ENCODE peak calls at places on chromosomes 7 and 10, in four cellular contexts. S is GM12878, G is A549, X is K562. O is an unnamed sample.

GRCh38 chr7:130362251-130362650 is 17.6 kb downstream of the CPA5 start:
- DNase-seq in S (no peak), G (no peak), X (no peak), O (no peak)

GRCh38 chr10:43136995-43137700 is 1.1 kb upstream of the CSGALNACT2 start:
- DNase-seq in S (no peak), X (no peak), G (no peak), O (peak)

GRCh38 chr7:111509298-111509697 is 53.0 kb downstream of the IMMP2L start:
- DNase-seq in G (no peak), S (no peak), X (no peak), O (no peak)

GRCh38 chr10:92712016-92712889 is 22.5 kb downstream of the HHEX start:
- DNase-seq in X (no peak), G (no peak), S (peak), O (peak)

GRCh38 chr10:51156913-51157312 is 82.6 kb downstream of the PRKG1 start:
- DNase-seq in S (no peak), X (no peak), G (no peak), O (peak)

GRCh38 chr10:71998119-71998839 is 34.1 kb downstream of the CHST3 start:
- DNase-seq in G (no peak), S (no peak), X (no peak), O (no peak)

GRCh38 chr10:113027574-113028392 is 77.7 kb downstream of the TCF7L2 start:
- DNase-seq in S (no peak), X (no peak), G (no peak), O (no peak)

GRCh38 chr10:92693534-92693893 is 3.8 kb downstream of the HHEX start:
- DNase-seq in G (no peak), S (no peak), X (no peak), O (no peak)

GRCh38 chr7:94348142-94348541 is 46.6 kb upstream of the COL1A2 start:
- DNase-seq in S (no peak), G (no peak), X (no peak), O (peak)

GRCh38 chr7:152180587-152180986 is 155.1 kb downstream of the GALNT11 start:
- DNase-seq in S (no peak), G (no peak), X (peak), O (no peak)

GRCh38 chr10:67670401-67670800 is 25.6 kb downstream of the CTNNA3 start:
- DNase-seq in G (no peak), X (no peak), S (no peak), O (peak)

GRCh38 chr10:116026315-116026714 is 246.7 kb downstream of the GFRA1 start:
- DNase-seq in X (no peak), S (no peak), G (peak), O (no peak)

GRCh38 chr10:84603971-84604370 is 275.6 kb downstream of the CCSER2 start:
- DNase-seq in X (no peak), G (no peak), S (no peak), O (no peak)

GRCh38 chr7:2607122-2607912 is 24.5 kb upstream of the TTYH3 start:
- DNase-seq in X (no peak), S (no peak), G (no peak), O (no peak)

GRCh38 chr10:101558671-101559595 is 29.1 kb downstream of the POLL start:
- DNase-seq in X (no peak), S (no peak), G (no peak), O (no peak)

GRCh38 chr10:51876979-51877378 is 177.6 kb upstream of the CSTF2T start:
- DNase-seq in S (no peak), G (no peak), X (no peak), O (no peak)

GRCh38 chr10:4434105-4434504 is 391.9 kb upstream of the AKR1E2 start:
- DNase-seq in X (no peak), G (no peak), S (no peak), O (no peak)

GRCh38 chr10:43751646-43752045 is 103.0 kb upstream of the ZNF32 start:
- DNase-seq in G (no peak), S (no peak), X (no peak), O (no peak)

GRCh38 chr10:63466168-63466935 is 575 bp upstream of the JMJD1C start:
- DNase-seq in G (peak), X (peak), S (no peak), O (peak)

GRCh38 chr10:119567978-119568377 is 25.5 kb upstream of the RGS10 start:
- DNase-seq in S (no peak), X (no peak), G (no peak), O (no peak)

GRCh38 chr10:117663750-117664149 is 121.2 kb downstream of the EMX2 start:
- DNase-seq in G (peak), X (no peak), S (peak), O (peak)

GRCh38 chr10:3476186-3476585 is 303.6 kb upstream of the PITRM1 start:
- DNase-seq in G (no peak), S (no peak), X (no peak), O (no peak)

GRCh38 chr7:106484562-106484961 is 176.4 kb downstream of the CCDC71L start:
- DNase-seq in G (no peak), X (no peak), S (no peak), O (peak)

GRCh38 chr10:100661546-100661945 is 83.8 kb upstream of the PAX2 start:
- DNase-seq in S (no peak), X (no peak), G (no peak), O (no peak)

GRCh38 chr7:31106303-31107105 is 54.4 kb downstream of the ADCYAP1R1 start:
- DNase-seq in S (no peak), X (no peak), G (no peak), O (no peak)

GRCh38 chr10:111243126-111243525 is 166.3 kb downstream of the ADRA2A start:
- DNase-seq in G (no peak), X (no peak), S (no peak), O (no peak)

GRCh38 chr7:4659551-4660286 is 22.4 kb upstream of the FOXK1 start:
- DNase-seq in G (no peak), X (peak), S (no peak), O (no peak)

GRCh38 chr7:27106181-27106905 is 3.9 kb upstream of the HOXA2 start:
- DNase-seq in S (no peak), G (no peak), X (no peak), O (peak)

GRCh38 chr10:22183771-22184466 is 33.9 kb downstream of the EBLN1 start:
- DNase-seq in G (no peak), X (no peak), S (no peak), O (peak)

GRCh38 chr7:89182116-89182515 is 386.6 kb upstream of the TEX47 start:
- DNase-seq in X (no peak), G (no peak), S (no peak), O (no peak)

GRCh38 chr10:89478085-89478738 is 57.2 kb downstream of the SLC16A12 start:
- DNase-seq in X (no peak), G (no peak), S (no peak), O (no peak)

GRCh38 chr7:87375647-87376435 is 30.4 kb downstream of the CROT start:
- DNase-seq in S (no peak), G (no peak), X (no peak), O (peak)

GRCh38 chr7:7177044-7177517 is 5.3 kb upstream of the C1GALT1 start:
- DNase-seq in S (no peak), G (peak), X (no peak), O (peak)

GRCh38 chr10:113111900-113112853 is 162.1 kb downstream of the TCF7L2 start:
- DNase-seq in X (no peak), S (no peak), G (no peak), O (peak)

GRCh38 chr7:1607686-1608085 is 37.9 kb upstream of the PSMG3 start:
- DNase-seq in G (no peak), X (no peak), S (no peak), O (no peak)

GRCh38 chr7:126696639-126697038 is 556.1 kb downstream of the GRM8 start:
- DNase-seq in S (no peak), X (no peak), G (no peak), O (no peak)

GRCh38 chr10:99926925-99927718 is 82.6 kb downstream of the DNMBP start:
- DNase-seq in X (no peak), G (no peak), S (no peak), O (peak)

GRCh38 chr10:123807444-123808035 is 84.1 kb downstream of the CPXM2 start:
- DNase-seq in X (no peak), S (no peak), G (no peak), O (no peak)

GRCh38 chr10:14500172-14500765 is 169.5 kb upstream of the FRMD4A start:
- DNase-seq in G (no peak), X (no peak), S (no peak), O (no peak)

GRCh38 chr7:75772081-75773077 is at the start of gene CCL26:
- DNase-seq in X (peak), S (no peak), G (no peak), O (peak)

GRCh38 chr7:46855851-46856250 is 726.1 kb downstream of the TNS3 start:
- DNase-seq in S (no peak), G (no peak), X (no peak), O (no peak)
- TF ChIP-seq ELK1 in S (no peak), G (no peak), X (no peak), O (no peak)

GRCh38 chr7:51223505-51223904 is 93.1 kb downstream of the COBL start:
- DNase-seq in X (no peak), S (no peak), G (no peak), O (no peak)

GRCh38 chr7:51226916-51227535 is 89.6 kb downstream of the COBL start:
- DNase-seq in X (no peak), G (no peak), S (no peak), O (no peak)

GRCh38 chr7:51226042-51226755 is 90.4 kb downstream of the COBL start:
- DNase-seq in S (no peak), X (no peak), G (no peak), O (no peak)

GRCh38 chr7:51222916-51223315 is 93.7 kb downstream of the COBL start:
- DNase-seq in G (no peak), S (no peak), X (no peak), O (no peak)

GRCh38 chr7:51224811-51225581 is 91.6 kb downstream of the COBL start:
- DNase-seq in S (no peak), G (peak), X (peak), O (no peak)
- TF ChIP-seq CTCF in S (no peak), G (peak), X (peak), O (no peak)

GRCh38 chr7:121083138-121083789 is 94.8 kb downstream of the CPED1 start:
- DNase-seq in X (peak), S (no peak), G (no peak), O (peak)
- TF ChIP-seq ELK1 in X (no peak), S (no peak), G (no peak), O (no peak)

DNA sequence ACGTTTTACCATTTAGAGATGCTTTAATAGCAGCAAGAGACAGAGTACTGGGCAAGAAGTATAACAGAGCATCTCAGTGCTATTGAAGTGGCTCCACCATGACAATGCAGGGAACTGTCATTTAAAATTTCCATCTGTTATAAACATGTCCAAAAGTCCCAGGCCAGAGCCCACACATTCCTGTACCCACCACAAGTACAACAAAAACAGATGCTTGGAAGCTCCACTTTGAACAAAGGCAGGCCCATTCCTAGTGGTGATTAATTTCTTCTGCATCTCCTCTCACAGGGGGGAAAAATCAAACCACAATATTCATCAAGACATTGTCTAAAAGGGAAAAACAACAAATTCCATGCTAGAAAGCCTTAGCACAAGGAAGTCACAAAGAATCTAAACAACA is 627.9 kb downstream of the PARD3 start:
- DNase-seq in X (no peak), S (no peak), G (no peak), O (peak)
- TF ChIP-seq CTCF in X (no peak), S (no peak), G (no peak), O (no peak)

DNA sequence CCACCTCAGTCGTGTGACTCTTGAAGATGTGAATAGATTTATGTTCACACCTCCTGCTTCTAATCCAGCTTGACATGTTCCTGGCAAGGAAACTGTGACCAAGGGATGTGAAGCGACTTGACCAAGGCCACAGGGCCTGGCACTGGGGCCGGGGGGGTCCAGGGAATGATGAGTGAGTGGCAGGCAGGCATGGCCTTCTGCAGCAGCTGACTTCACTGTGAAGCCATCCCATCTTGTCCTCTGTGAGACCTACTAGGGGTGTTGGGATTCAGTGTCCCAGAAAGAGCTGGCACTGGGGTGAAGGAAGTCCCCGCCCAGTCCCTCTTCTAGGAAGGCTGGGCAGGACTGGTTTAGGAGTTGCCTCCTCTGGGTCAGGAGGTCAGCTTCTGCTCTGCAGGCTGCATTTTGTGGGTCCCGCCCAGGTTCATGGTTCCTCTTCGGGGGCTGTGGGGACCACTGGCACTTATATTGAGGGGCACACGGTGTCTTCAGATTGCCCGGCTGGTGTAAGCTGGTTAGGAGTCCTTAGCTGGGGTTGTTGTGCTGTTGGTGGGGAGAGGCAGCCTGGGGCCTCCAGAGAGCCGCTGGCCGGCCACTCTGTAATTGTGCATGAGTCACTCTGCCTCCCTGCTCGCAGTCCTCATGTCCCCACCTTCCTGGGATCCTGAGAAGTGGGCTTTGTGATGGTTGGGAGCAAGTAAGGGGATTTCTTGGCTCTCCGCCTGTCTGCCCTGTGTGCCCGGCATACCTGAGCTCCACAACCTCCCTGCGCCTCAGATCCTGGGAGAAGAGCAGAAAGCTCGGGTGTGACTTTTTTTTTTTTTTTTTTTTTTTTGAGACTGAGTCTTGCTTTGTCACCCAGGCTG is 11.0 kb downstream of the ZMIZ1 start:
- DNase-seq in S (no peak), X (peak), G (peak), O (peak)
- TF ChIP-seq ELK1 in S (no peak), X (no peak), G (no peak), O (no peak)

DNA sequence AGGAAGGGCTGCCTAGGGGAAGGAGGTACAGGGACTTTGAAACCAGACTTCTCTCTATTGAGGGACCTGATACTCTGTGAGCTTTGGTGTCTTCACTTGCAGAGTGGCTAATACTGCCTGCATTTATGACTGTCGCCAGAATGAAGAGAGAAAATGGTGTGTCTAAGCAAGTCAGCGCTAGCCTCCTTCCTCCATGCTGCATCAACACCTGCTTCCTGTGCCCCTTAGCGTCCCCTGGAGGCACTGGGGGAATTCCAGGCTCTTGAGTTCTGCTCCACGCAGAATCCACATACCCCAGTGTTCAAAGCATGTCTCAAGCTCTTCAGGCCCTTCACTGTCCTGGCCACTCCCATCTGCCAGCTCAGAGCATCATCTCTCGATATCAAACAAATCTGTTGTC is 140.5 kb downstream of the PKD1L1 start:
- DNase-seq in S (no peak), G (no peak), X (no peak), O (no peak)
- TF ChIP-seq CTCF in S (peak), G (no peak), X (peak), O (no peak)